ENCODE peak calls at places on chromosomes 3 and 15, in six cellular contexts. Y is hypothalamus; F is neural crest cell; X is stimulated activated naive CD8-positive, alpha-beta T cell treated with anti-CD3 and anti-CD28 coated beads, Interleukin-15, amount 100 ng/mL, for 72 hours; C is NCI-H510A treated with DMSO at 0.1 percent for 48 hours; H is stimulated activated CD4-positive, alpha-beta T cell treated with anti-CD3 and anti-CD28 coated beads, Interleukin-2, amount 100 ng/mL, for 4 hours. O is an unnamed sample.

GRCh38 chr3:175274056-175274455 is 414.9 kb downstream of the NAALADL2 start:
- DNase-seq in F (no peak), C (no peak), H (no peak), Y (no peak), X (no peak), O (peak)

GRCh38 chr15:88467935-88468528 is 524 bp downstream of the MRPS11 start:
- DNase-seq in Y (no peak), X (no peak), C (no peak), H (no peak), F (no peak), O (no peak)

GRCh38 chr3:124282751-124283643 is 291.1 kb upstream of the ROPN1 start:
- DNase-seq in X (no peak), Y (no peak), F (no peak), H (no peak), C (no peak), O (no peak)

GRCh38 chr15:91921188-91921820 is 67.8 kb downstream of the SLCO3A1 start:
- DNase-seq in F (no peak), X (no peak), Y (no peak), C (no peak), H (no peak), O (no peak)

GRCh38 chr3:192352142-192352541 is 375.2 kb downstream of the FGF12 start:
- DNase-seq in H (no peak), X (no peak), F (no peak), Y (no peak), C (no peak), O (no peak)

GRCh38 chr15:49314729-49315128 is 108.3 kb upstream of the FGF7 start:
- DNase-seq in X (no peak), Y (no peak), H (no peak), F (no peak), C (no peak), O (no peak)

GRCh38 chr15:60899322-60899966 is 329.7 kb downstream of the RORA start:
- DNase-seq in C (peak), Y (no peak), H (no peak), F (no peak), X (peak), O (peak)

GRCh38 chr15:60471314-60471713 is 7.6 kb downstream of the ICE2 start:
- DNase-seq in X (no peak), Y (no peak), C (no peak), H (no peak), F (no peak), O (no peak)

GRCh38 chr3:39125837-39126500 is 18.5 kb downstream of the TTC21A start:
- DNase-seq in F (no peak), X (no peak), C (no peak), Y (no peak), H (no peak), O (no peak)

GRCh38 chr15:74776851-74777768 is 4.8 kb upstream of the CSK start:
- DNase-seq in F (no peak), Y (no peak), X (peak), H (no peak), C (no peak), O (no peak)

GRCh38 chr15:77821188-77821958 is 188.7 kb upstream of the LINGO1 start:
- DNase-seq in X (peak), H (no peak), F (peak), C (peak), Y (peak), O (no peak)

GRCh38 chr15:40338921-40339620 is 1.7 kb downstream of the CCDC9B start:
- DNase-seq in H (no peak), C (no peak), X (no peak), Y (peak), F (no peak), O (no peak)

GRCh38 chr3:160564205-160564922 is 1.0 kb downstream of the KPNA4 start:
- DNase-seq in X (no peak), F (peak), C (no peak), Y (no peak), H (no peak), O (no peak)

GRCh38 chr3:48503406-48504050 is 446 bp downstream of the SHISA5 start:
- DNase-seq in X (no peak), C (no peak), F (peak), Y (peak), H (no peak), O (no peak)

GRCh38 chr3:73520931-73521461 is 103.7 kb downstream of the PDZRN3 start:
- DNase-seq in C (no peak), X (no peak), H (no peak), F (no peak), Y (peak), O (no peak)

GRCh38 chr3:155712008-155712407 is 32.9 kb downstream of the PLCH1 start:
- DNase-seq in C (no peak), X (no peak), F (no peak), H (no peak), Y (no peak), O (no peak)

GRCh38 chr3:55868347-55868746 is 381.2 kb upstream of the WNT5A start:
- DNase-seq in H (no peak), X (no peak), Y (peak), C (no peak), F (peak), O (no peak)

GRCh38 chr3:174945951-174946350 is 86.8 kb downstream of the NAALADL2 start:
- DNase-seq in H (no peak), Y (no peak), X (no peak), F (no peak), C (no peak), O (no peak)

GRCh38 chr3:134381836-134382442 is 7.7 kb upstream of the AMOTL2 start:
- DNase-seq in F (no peak), C (peak), X (no peak), Y (no peak), H (no peak), O (no peak)

GRCh38 chr3:152657002-152657400 is 177.9 kb upstream of the P2RY1 start:
- DNase-seq in F (no peak), C (no peak), H (no peak), X (no peak), Y (no peak), O (no peak)

GRCh38 chr3:111690242-111690641 is 95.1 kb upstream of the ZBED2 start:
- DNase-seq in F (no peak), Y (no peak), H (no peak), X (peak), C (no peak), O (no peak)

GRCh38 chr15:60054472-60054871 is 50.4 kb downstream of the FOXB1 start:
- DNase-seq in Y (no peak), X (no peak), F (no peak), H (no peak), C (no peak), O (no peak)

GRCh38 chr15:45732544-45733130 is 97.8 kb downstream of the SQOR start:
- DNase-seq in F (no peak), X (no peak), Y (peak), H (no peak), C (no peak), O (no peak)

GRCh38 chr3:172582712-172583111 is 59.5 kb upstream of the TNFSF10 start:
- DNase-seq in X (no peak), C (no peak), H (no peak), F (no peak), Y (no peak), O (no peak)

GRCh38 chr3:168696119-168696518 is 600.4 kb upstream of the GOLIM4 start:
- DNase-seq in F (no peak), X (no peak), Y (no peak), C (no peak), H (no peak), O (no peak)

GRCh38 chr3:195553268-195553667 is 10.1 kb upstream of the PPP1R2 start:
- DNase-seq in H (no peak), Y (no peak), C (no peak), X (no peak), F (no peak), O (no peak)

GRCh38 chr15:80694624-80695098 is 449 bp upstream of the ABHD17C start:
- DNase-seq in X (peak), Y (no peak), H (no peak), F (peak), C (no peak), O (no peak)

GRCh38 chr3:128282392-128283196 is 129.3 kb downstream of the EEFSEC start:
- DNase-seq in C (no peak), H (no peak), Y (peak), X (no peak), F (no peak), O (no peak)

GRCh38 chr3:33582234-33582633 is 135.8 kb downstream of the CLASP2 start:
- DNase-seq in H (no peak), X (no peak), Y (no peak), C (no peak), F (no peak), O (no peak)

GRCh38 chr3:116443096-116443793 is 2.0 kb downstream of the LSAMP start:
- DNase-seq in H (no peak), Y (no peak), F (no peak), X (no peak), C (no peak), O (no peak)

GRCh38 chr3:31294430-31295149 is 238.1 kb upstream of the STT3B start:
- DNase-seq in F (no peak), H (no peak), Y (no peak), X (no peak), C (no peak), O (no peak)

GRCh38 chr15:96695426-96695825 is 364.9 kb downstream of the NR2F2 start:
- DNase-seq in C (no peak), Y (no peak), H (no peak), F (no peak), X (no peak), O (no peak)

GRCh38 chr3:62133015-62133414 is 240.3 kb downstream of the FEZF2 start:
- DNase-seq in F (no peak), X (no peak), C (no peak), H (no peak), Y (no peak), O (no peak)

GRCh38 chr3:36695769-36696137 is 68.6 kb downstream of the DCLK3 start:
- DNase-seq in C (no peak), H (no peak), X (no peak), Y (no peak), F (no peak), O (no peak)

GRCh38 chr3:192174283-192174682 is 553.1 kb downstream of the FGF12 start:
- DNase-seq in Y (no peak), C (no peak), X (no peak), F (no peak), H (no peak), O (no peak)

GRCh38 chr3:112512320-112512719 is 13.0 kb upstream of the BTLA start:
- DNase-seq in C (no peak), H (no peak), Y (no peak), F (no peak), X (no peak), O (no peak)

O was measured in SHP77 treated with DMSO at 0.1 percent for 48 hours.